ENCODE peak calls at places on chromosome 1, in six cellular contexts. I, O, P, H, A and S are unnamed samples.

GRCh38 chr1:28301368-28302174 is 27.3 kb upstream of the MED18 start:
- DNase-seq in P (no peak), I (no peak), O (peak; percentile 16), A (no peak), H (no peak), S (no peak)

GRCh38 chr1:235635938-235636663 is 13.5 kb downstream of the GNG4 start:
- DNase-seq in A (no peak), H (no peak), P (no peak), O (no peak), I (no peak), S (no peak)

GRCh38 chr1:159991513-159991912 is 37.5 kb upstream of the SLAMF9 start:
- DNase-seq in I (no peak), P (no peak), A (no peak), H (peak; percentile 7), O (no peak), S (peak; percentile 20)

GRCh38 chr1:10653370-10654125 is 142.9 kb downstream of the CASZ1 start:
- DNase-seq in A (no peak), O (no peak), I (no peak), H (no peak), P (no peak), S (no peak)

GRCh38 chr1:94720091-94720793 is 99.9 kb upstream of the SLC44A3 start:
- DNase-seq in O (no peak), I (peak; percentile 60), H (no peak), A (no peak), P (no peak), S (peak; percentile 66)

GRCh38 chr1:51303751-51304196 is 26.6 kb downstream of the TTC39A start:
- DNase-seq in O (no peak), A (no peak), P (no peak), H (no peak), I (peak; percentile 32), S (no peak)

GRCh38 chr1:156069490-156070455 is 8.8 kb downstream of the RAB25 start:
- DNase-seq in P (no peak), I (no peak), O (no peak), A (no peak), H (no peak), S (no peak)

GRCh38 chr1:221697924-221698425 is 43.9 kb downstream of the DUSP10 start:
- DNase-seq in O (no peak), I (no peak), H (no peak), P (no peak), A (no peak), S (no peak)

GRCh38 chr1:47903723-47904122 is 93.5 kb downstream of the TRABD2B start:
- DNase-seq in P (no peak), H (no peak), O (no peak), A (no peak), I (no peak), S (no peak)

GRCh38 chr1:1275836-1276235 is 2.2 kb upstream of the UBE2J2 start:
- DNase-seq in A (no peak), O (no peak), P (no peak), H (no peak), I (no peak), S (no peak)

GRCh38 chr1:150221552-150221951 is 14.4 kb downstream of the ANP32E start:
- DNase-seq in O (no peak), P (peak; percentile 35), A (no peak), I (no peak), H (no peak), S (no peak)

GRCh38 chr1:209960926-209961325 is 22.9 kb downstream of the SYT14 start:
- DNase-seq in O (no peak), P (no peak), H (no peak), A (no peak), I (no peak), S (no peak)

GRCh38 chr1:38527373-38527966 is 332.1 kb downstream of the RRAGC start:
- DNase-seq in P (no peak), O (peak; percentile 65), A (no peak), H (no peak), I (peak; percentile 83), S (no peak)

GRCh38 chr1:218123968-218124367 is 161.1 kb upstream of the RRP15 start:
- DNase-seq in H (no peak), I (no peak), O (no peak), P (no peak), A (peak; percentile 62), S (no peak)

GRCh38 chr1:44908427-44908826 is 65.4 kb upstream of the PTCH2 start:
- DNase-seq in A (no peak), P (no peak), I (no peak), O (no peak), H (no peak), S (no peak)

GRCh38 chr1:7891804-7892203 is 38.9 kb upstream of the UTS2 start:
- DNase-seq in O (no peak), H (no peak), P (no peak), A (no peak), I (no peak), S (no peak)

GRCh38 chr1:202968895-202969295 is 1.8 kb upstream of the CYB5R1 start:
- DNase-seq in O (peak; percentile 85), H (peak; percentile 78), P (peak; percentile 62), I (peak; percentile 33), A (no peak), S (peak; percentile 78)

GRCh38 chr1:210332719-210333398 is 4.2 kb downstream of the HHAT start:
- DNase-seq in H (no peak), P (no peak), O (no peak), A (no peak), I (peak; percentile 90), S (no peak)

GRCh38 chr1:154471304-154471703 is 30.7 kb upstream of the TDRD10 start:
- DNase-seq in O (no peak), H (no peak), A (no peak), I (no peak), P (no peak), S (no peak)

GRCh38 chr1:46153732-46154131 is 21.2 kb upstream of the TSPAN1 start:
- DNase-seq in I (no peak), O (no peak), P (no peak), H (no peak), A (no peak), S (no peak)

GRCh38 chr1:46153228-46153627 is 20.8 kb upstream of the PIK3R3 start:
- DNase-seq in H (no peak), P (no peak), O (no peak), I (no peak), A (no peak), S (no peak)

GRCh38 chr1:46148318-46148717 is 15.9 kb upstream of the PIK3R3 start:
- DNase-seq in I (no peak), A (no peak), P (no peak), H (no peak), O (peak; percentile 70), S (no peak)

GRCh38 chr1:46150085-46150484 is 17.7 kb upstream of the PIK3R3 start:
- DNase-seq in H (no peak), O (no peak), I (no peak), A (no peak), P (no peak), S (no peak)

DNA sequence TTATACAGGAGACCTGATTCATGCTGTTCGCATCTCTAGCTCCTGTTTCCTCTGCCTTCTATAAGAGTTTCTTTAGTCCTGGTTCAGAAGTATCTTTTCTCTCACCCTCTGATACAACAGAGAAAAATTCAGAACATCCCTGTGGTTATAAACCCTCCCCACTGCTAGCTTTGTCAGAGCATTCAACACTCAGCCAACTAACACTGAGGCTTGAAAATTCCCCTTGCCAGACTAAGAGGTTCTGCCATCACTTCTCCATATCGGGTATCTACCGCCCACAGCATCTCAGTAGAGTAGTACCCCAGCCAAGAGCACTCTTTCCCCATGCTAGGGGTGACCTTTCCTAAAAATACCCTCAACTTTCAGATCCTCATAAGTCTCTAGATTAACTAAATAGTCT is 19.6 kb upstream of the PIK3R3 start:
- DNase-seq in O (no peak), A (no peak), H (no peak), I (no peak), P (no peak), S (no peak)
- TF ChIP-seq GABPA in O (no peak), A (no peak), H (no peak), I (no peak), P (no peak), S (no peak)

DNA sequence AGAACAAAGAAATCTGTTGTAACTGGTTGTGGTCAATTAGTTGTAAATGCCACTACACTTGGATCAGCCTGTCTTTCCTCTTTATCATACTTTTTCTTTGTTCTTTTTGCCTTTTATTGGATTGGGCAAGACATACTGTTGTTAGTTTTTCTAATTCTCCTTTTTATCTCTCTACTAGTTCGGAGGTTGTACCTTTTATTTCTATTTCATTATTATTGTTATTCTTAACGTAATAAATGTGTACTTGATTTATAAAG is 59.2 kb downstream of the IVNS1ABP start:
- DNase-seq in I (no peak), A (no peak), P (no peak), H (no peak), O (no peak), S (no peak)
- TF ChIP-seq GABPA in I (no peak), A (no peak), P (no peak), H (no peak), O (no peak), S (no peak)

GRCh38 chr1:26529655-26530539 is at the start of gene RPS6KA1:
- DNase-seq in H (peak; percentile 38), P (peak; percentile 99), A (no peak), I (no peak), O (peak; percentile 97), S (peak; percentile 45)
- TF ChIP-seq GABPA in H (no peak), P (no peak), A (no peak), I (no peak), O (no peak), S (no peak)

GRCh38 chr1:232435746-232436145 is 194.2 kb downstream of the SIPA1L2 start:
- DNase-seq in O (no peak), P (no peak), H (no peak), A (no peak), I (no peak), S (no peak)
- TF ChIP-seq GABPA in O (no peak), P (no peak), H (no peak), A (no peak), I (no peak), S (no peak)